ENCODE peak calls at places on chromosome 12, in nine cellular contexts. One of them, this sample, is unnamed.

GRCh38 chr12:42767326-42767954 is 177.9 kb upstream of the PRICKLE1 start:
- DNase-seq in endothelial cell of umbilical vein: no peak
- DNase-seq in stomach: no peak
- DNase-seq in transverse colon: no peak
- DNase-seq in upper lobe of left lung: no peak
- DNase-seq in prostate gland: no peak
- DNase-seq in breast epithelium: no peak
- DNase-seq in spleen: no peak
- DNase-seq in SK-N-MC: no peak
- DNase-seq in this sample: no peak

GRCh38 chr12:113948151-113948914 is 17.8 kb downstream of the RBM19 start:
- DNase-seq in endothelial cell of umbilical vein: no peak
- DNase-seq in stomach: no peak
- DNase-seq in transverse colon: no peak
- DNase-seq in upper lobe of left lung: peak
- DNase-seq in prostate gland: no peak
- DNase-seq in breast epithelium: no peak
- DNase-seq in spleen: no peak
- DNase-seq in SK-N-MC: no peak
- DNase-seq in this sample: no peak

GRCh38 chr12:99915251-99916082 is 69.3 kb downstream of the ANKS1B start:
- DNase-seq in endothelial cell of umbilical vein: no peak
- DNase-seq in stomach: no peak
- DNase-seq in transverse colon: no peak
- DNase-seq in upper lobe of left lung: no peak
- DNase-seq in prostate gland: no peak
- DNase-seq in breast epithelium: no peak
- DNase-seq in spleen: no peak
- DNase-seq in SK-N-MC: no peak
- DNase-seq in this sample: no peak

GRCh38 chr12:94289551-94290312 is 141.4 kb downstream of the PLXNC1 start:
- DNase-seq in endothelial cell of umbilical vein: peak
- DNase-seq in stomach: no peak
- DNase-seq in transverse colon: no peak
- DNase-seq in upper lobe of left lung: no peak
- DNase-seq in prostate gland: no peak
- DNase-seq in breast epithelium: no peak
- DNase-seq in spleen: no peak
- DNase-seq in SK-N-MC: no peak
- DNase-seq in this sample: no peak

GRCh38 chr12:105431537-105431936 is 101.0 kb downstream of the C12orf75 start:
- DNase-seq in endothelial cell of umbilical vein: no peak
- DNase-seq in stomach: no peak
- DNase-seq in transverse colon: no peak
- DNase-seq in upper lobe of left lung: no peak
- DNase-seq in prostate gland: no peak
- DNase-seq in breast epithelium: no peak
- DNase-seq in spleen: no peak
- DNase-seq in SK-N-MC: no peak
- DNase-seq in this sample: no peak

GRCh38 chr12:98911396-98911795 is 266.3 kb downstream of the APAF1 start:
- DNase-seq in endothelial cell of umbilical vein: no peak
- DNase-seq in stomach: no peak
- DNase-seq in transverse colon: no peak
- DNase-seq in upper lobe of left lung: no peak
- DNase-seq in prostate gland: no peak
- DNase-seq in breast epithelium: no peak
- DNase-seq in spleen: no peak
- DNase-seq in SK-N-MC: no peak
- DNase-seq in this sample: no peak

GRCh38 chr12:48998497-48999353 is 450 bp downstream of the DDN start:
- DNase-seq in endothelial cell of umbilical vein: no peak
- DNase-seq in stomach: peak
- DNase-seq in transverse colon: peak
- DNase-seq in upper lobe of left lung: peak
- DNase-seq in prostate gland: no peak
- DNase-seq in breast epithelium: no peak
- DNase-seq in spleen: peak
- DNase-seq in SK-N-MC: no peak
- DNase-seq in this sample: no peak

GRCh38 chr12:50390284-50390683 is 6.1 kb downstream of the FAM186A start:
- DNase-seq in endothelial cell of umbilical vein: peak
- DNase-seq in stomach: no peak
- DNase-seq in transverse colon: no peak
- DNase-seq in upper lobe of left lung: no peak
- DNase-seq in prostate gland: no peak
- DNase-seq in breast epithelium: no peak
- DNase-seq in spleen: no peak
- DNase-seq in SK-N-MC: no peak
- DNase-seq in this sample: no peak

GRCh38 chr12:3317481-3317815 is 173.6 kb upstream of the PRMT8 start:
- DNase-seq in endothelial cell of umbilical vein: no peak
- DNase-seq in stomach: no peak
- DNase-seq in transverse colon: no peak
- DNase-seq in upper lobe of left lung: no peak
- DNase-seq in prostate gland: no peak
- DNase-seq in breast epithelium: no peak
- DNase-seq in spleen: no peak
- DNase-seq in SK-N-MC: no peak
- DNase-seq in this sample: no peak

GRCh38 chr12:57268264-57268663 is 17.3 kb upstream of the STAC3 start:
- DNase-seq in endothelial cell of umbilical vein: no peak
- DNase-seq in stomach: no peak
- DNase-seq in transverse colon: no peak
- DNase-seq in upper lobe of left lung: no peak
- DNase-seq in prostate gland: no peak
- DNase-seq in breast epithelium: no peak
- DNase-seq in spleen: no peak
- DNase-seq in SK-N-MC: no peak
- DNase-seq in this sample: peak

GRCh38 chr12:10368206-10369171 is 21.4 kb downstream of the KLRK1 start:
- DNase-seq in endothelial cell of umbilical vein: no peak
- DNase-seq in stomach: no peak
- DNase-seq in transverse colon: no peak
- DNase-seq in upper lobe of left lung: peak
- DNase-seq in prostate gland: no peak
- DNase-seq in breast epithelium: no peak
- DNase-seq in spleen: no peak
- DNase-seq in SK-N-MC: no peak
- DNase-seq in this sample: no peak

GRCh38 chr12:128820723-128821432 is 2.9 kb downstream of the SLC15A4 start:
- DNase-seq in endothelial cell of umbilical vein: no peak
- DNase-seq in stomach: peak
- DNase-seq in transverse colon: peak
- DNase-seq in upper lobe of left lung: no peak
- DNase-seq in prostate gland: no peak
- DNase-seq in breast epithelium: no peak
- DNase-seq in spleen: peak
- DNase-seq in SK-N-MC: no peak
- DNase-seq in this sample: no peak
- TF ChIP-seq POLR2AphosphoS5 in endothelial cell of umbilical vein: no peak
- TF ChIP-seq POLR2AphosphoS5 in stomach: no peak
- TF ChIP-seq POLR2AphosphoS5 in transverse colon: peak
- TF ChIP-seq POLR2AphosphoS5 in upper lobe of left lung: peak
- TF ChIP-seq POLR2AphosphoS5 in prostate gland: no peak
- TF ChIP-seq POLR2AphosphoS5 in breast epithelium: no peak
- TF ChIP-seq POLR2AphosphoS5 in spleen: peak
- TF ChIP-seq POLR2AphosphoS5 in SK-N-MC: no peak
- TF ChIP-seq POLR2AphosphoS5 in this sample: no peak

GRCh38 chr12:124543591-124544310 is 23.7 kb downstream of the NCOR2 start:
- DNase-seq in endothelial cell of umbilical vein: no peak
- DNase-seq in stomach: no peak
- DNase-seq in transverse colon: no peak
- DNase-seq in upper lobe of left lung: peak
- DNase-seq in prostate gland: no peak
- DNase-seq in breast epithelium: no peak
- DNase-seq in spleen: peak
- DNase-seq in SK-N-MC: no peak
- DNase-seq in this sample: no peak
- H3K4me3 ChIP-seq in endothelial cell of umbilical vein: no peak
- H3K4me3 ChIP-seq in stomach: no peak
- H3K4me3 ChIP-seq in transverse colon: no peak
- H3K4me3 ChIP-seq in upper lobe of left lung: no peak
- H3K4me3 ChIP-seq in prostate gland: no peak
- H3K4me3 ChIP-seq in breast epithelium: no peak
- H3K4me3 ChIP-seq in spleen: no peak
- H3K4me3 ChIP-seq in SK-N-MC: peak
- H3K4me3 ChIP-seq in this sample: no peak

GRCh38 chr12:71426030-71426570 is 13.5 kb upstream of the LGR5 start:
- DNase-seq in endothelial cell of umbilical vein: no peak
- DNase-seq in stomach: no peak
- DNase-seq in transverse colon: no peak
- DNase-seq in upper lobe of left lung: no peak
- DNase-seq in prostate gland: no peak
- DNase-seq in breast epithelium: no peak
- DNase-seq in spleen: no peak
- DNase-seq in SK-N-MC: no peak
- DNase-seq in this sample: no peak

GRCh38 chr12:71430756-71431155 is 8.8 kb upstream of the LGR5 start:
- DNase-seq in endothelial cell of umbilical vein: no peak
- DNase-seq in stomach: no peak
- DNase-seq in transverse colon: no peak
- DNase-seq in upper lobe of left lung: no peak
- DNase-seq in prostate gland: no peak
- DNase-seq in breast epithelium: no peak
- DNase-seq in spleen: no peak
- DNase-seq in SK-N-MC: no peak
- DNase-seq in this sample: no peak

GRCh38 chr12:71431991-71432390 is 7.6 kb upstream of the LGR5 start:
- DNase-seq in endothelial cell of umbilical vein: no peak
- DNase-seq in stomach: no peak
- DNase-seq in transverse colon: no peak
- DNase-seq in upper lobe of left lung: no peak
- DNase-seq in prostate gland: no peak
- DNase-seq in breast epithelium: no peak
- DNase-seq in spleen: no peak
- DNase-seq in SK-N-MC: no peak
- DNase-seq in this sample: no peak

GRCh38 chr12:71425568-71425967 is 14.0 kb upstream of the LGR5 start:
- DNase-seq in endothelial cell of umbilical vein: no peak
- DNase-seq in stomach: no peak
- DNase-seq in transverse colon: no peak
- DNase-seq in upper lobe of left lung: no peak
- DNase-seq in prostate gland: no peak
- DNase-seq in breast epithelium: no peak
- DNase-seq in spleen: no peak
- DNase-seq in SK-N-MC: no peak
- DNase-seq in this sample: no peak

GRCh38 chr12:71426648-71427047 is 12.9 kb upstream of the LGR5 start:
- DNase-seq in endothelial cell of umbilical vein: no peak
- DNase-seq in stomach: no peak
- DNase-seq in transverse colon: no peak
- DNase-seq in upper lobe of left lung: no peak
- DNase-seq in prostate gland: no peak
- DNase-seq in breast epithelium: no peak
- DNase-seq in spleen: no peak
- DNase-seq in SK-N-MC: no peak
- DNase-seq in this sample: no peak
- TF ChIP-seq POLR2AphosphoS5 in endothelial cell of umbilical vein: no peak
- TF ChIP-seq POLR2AphosphoS5 in stomach: no peak
- TF ChIP-seq POLR2AphosphoS5 in transverse colon: no peak
- TF ChIP-seq POLR2AphosphoS5 in upper lobe of left lung: no peak
- TF ChIP-seq POLR2AphosphoS5 in prostate gland: no peak
- TF ChIP-seq POLR2AphosphoS5 in breast epithelium: no peak
- TF ChIP-seq POLR2AphosphoS5 in spleen: no peak
- TF ChIP-seq POLR2AphosphoS5 in SK-N-MC: no peak
- TF ChIP-seq POLR2AphosphoS5 in this sample: no peak

DNA sequence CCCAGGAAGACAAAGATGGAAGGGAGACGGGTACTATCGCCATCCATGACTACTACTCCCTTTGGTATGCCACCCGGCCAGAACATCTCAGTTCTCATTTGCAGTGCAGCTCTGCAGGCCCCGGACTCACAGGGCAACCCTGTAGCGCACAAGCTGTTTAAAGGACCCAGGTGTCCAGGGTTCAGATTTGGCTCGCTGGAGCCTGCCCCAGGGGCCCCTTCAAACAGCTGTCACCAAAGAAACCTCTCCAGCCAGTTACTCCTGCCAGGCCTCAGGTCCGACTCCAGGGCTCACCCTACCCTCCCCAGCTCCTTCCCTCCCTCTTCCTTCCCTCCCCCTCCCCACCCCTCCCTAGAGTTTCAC is 5.5 kb upstream of the CHD4 start:
- DNase-seq in endothelial cell of umbilical vein: no peak
- DNase-seq in stomach: no peak
- DNase-seq in transverse colon: no peak
- DNase-seq in upper lobe of left lung: no peak
- DNase-seq in prostate gland: no peak
- DNase-seq in breast epithelium: no peak
- DNase-seq in spleen: no peak
- DNase-seq in SK-N-MC: no peak
- DNase-seq in this sample: no peak
- H3K4me3 ChIP-seq in endothelial cell of umbilical vein: no peak
- H3K4me3 ChIP-seq in stomach: peak
- H3K4me3 ChIP-seq in transverse colon: no peak
- H3K4me3 ChIP-seq in upper lobe of left lung: no peak
- H3K4me3 ChIP-seq in prostate gland: no peak
- H3K4me3 ChIP-seq in breast epithelium: no peak
- H3K4me3 ChIP-seq in spleen: no peak
- H3K4me3 ChIP-seq in SK-N-MC: peak
- H3K4me3 ChIP-seq in this sample: no peak

DNA sequence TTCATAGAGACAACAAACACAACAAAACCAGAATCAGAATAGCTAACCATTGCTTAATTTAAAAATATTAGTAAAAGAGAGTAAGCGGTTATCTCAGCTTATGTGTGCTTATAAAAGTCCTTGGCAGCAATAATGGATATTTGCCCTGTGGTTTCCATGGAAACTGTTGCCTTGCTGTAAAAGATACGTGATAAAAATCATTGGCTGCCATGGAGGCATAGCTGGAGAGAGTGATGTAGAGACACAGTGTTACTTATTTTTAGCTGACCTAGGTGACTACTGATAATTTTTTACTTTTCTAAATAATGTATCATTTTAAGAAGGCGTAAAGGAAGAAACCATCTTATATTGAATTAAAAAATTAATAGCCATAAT is 92.9 kb downstream of the ERC1 start:
- DNase-seq in endothelial cell of umbilical vein: no peak
- DNase-seq in stomach: no peak
- DNase-seq in transverse colon: no peak
- DNase-seq in upper lobe of left lung: no peak
- DNase-seq in prostate gland: peak
- DNase-seq in breast epithelium: no peak
- DNase-seq in spleen: no peak
- DNase-seq in SK-N-MC: peak
- DNase-seq in this sample: no peak
- TF ChIP-seq POLR2AphosphoS5 in endothelial cell of umbilical vein: no peak
- TF ChIP-seq POLR2AphosphoS5 in stomach: no peak
- TF ChIP-seq POLR2AphosphoS5 in transverse colon: no peak
- TF ChIP-seq POLR2AphosphoS5 in upper lobe of left lung: no peak
- TF ChIP-seq POLR2AphosphoS5 in prostate gland: peak
- TF ChIP-seq POLR2AphosphoS5 in breast epithelium: no peak
- TF ChIP-seq POLR2AphosphoS5 in spleen: no peak
- TF ChIP-seq POLR2AphosphoS5 in SK-N-MC: no peak
- TF ChIP-seq POLR2AphosphoS5 in this sample: no peak

GRCh38 chr12:129467749-129468148 is 436.1 kb downstream of the TMEM132D start:
- DNase-seq in endothelial cell of umbilical vein: no peak
- DNase-seq in stomach: no peak
- DNase-seq in transverse colon: no peak
- DNase-seq in upper lobe of left lung: no peak
- DNase-seq in prostate gland: no peak
- DNase-seq in breast epithelium: no peak
- DNase-seq in spleen: no peak
- DNase-seq in SK-N-MC: no peak
- DNase-seq in this sample: no peak
- H3K4me3 ChIP-seq in endothelial cell of umbilical vein: no peak
- H3K4me3 ChIP-seq in stomach: no peak
- H3K4me3 ChIP-seq in transverse colon: no peak
- H3K4me3 ChIP-seq in upper lobe of left lung: no peak
- H3K4me3 ChIP-seq in prostate gland: no peak
- H3K4me3 ChIP-seq in breast epithelium: no peak
- H3K4me3 ChIP-seq in spleen: no peak
- H3K4me3 ChIP-seq in SK-N-MC: no peak
- H3K4me3 ChIP-seq in this sample: no peak

This sample was measured in HL-60.